ENCODE peak calls at places on chromosomes 6 and 20, in five cellular contexts. R is mesothelial cell of epicardium, P is amniotic epithelial cell, A is adipocyte, U is brain microvascular endothelial cell. F is an unnamed sample.

GRCh38 chr6:169983651-169984050 is 232.2 kb downstream of the ERMARD start:
- DNase-seq in R (no peak), P (no peak), A (no peak), U (no peak), F (no peak)

GRCh38 chr6:53894086-53894485 is 99.3 kb downstream of the LRRC1 start:
- DNase-seq in R (no peak), P (peak; percentile 76), A (peak; percentile 34), U (no peak), F (peak; percentile 33)

GRCh38 chr6:51854876-51855275 is 232.5 kb downstream of the PKHD1 start:
- DNase-seq in R (no peak), P (no peak), A (no peak), U (no peak), F (peak; percentile 42)

GRCh38 chr6:3019749-3020320 is 20.1 kb downstream of the NQO2 start:
- DNase-seq in R (no peak), P (no peak), A (no peak), U (no peak), F (no peak)

GRCh38 chr6:155201461-155202226 is 62.2 kb upstream of the CLDN20 start:
- DNase-seq in R (no peak), P (peak; percentile 86), A (peak; percentile 73), U (peak; percentile 56), F (no peak)

GRCh38 chr6:151096255-151096612 is 143.5 kb upstream of the AKAP12 start:
- DNase-seq in R (no peak), P (no peak), A (peak; percentile 60), U (no peak), F (no peak)

GRCh38 chr6:109381007-109381746 is 1.1 kb downstream of the CD164 start:
- DNase-seq in R (no peak), P (no peak), A (peak; percentile 48), U (no peak), F (no peak)

GRCh38 chr20:41176711-41177552 is 39.6 kb downstream of the PLCG1 start:
- DNase-seq in R (peak; percentile 11), P (no peak), A (no peak), U (no peak), F (peak; percentile 3)

GRCh38 chr6:147222160-147222838 is 18.1 kb downstream of the STXBP5 start:
- DNase-seq in R (no peak), P (peak; percentile 52), A (peak; percentile 45), U (peak; percentile 23), F (peak; percentile 20)

GRCh38 chr20:48725589-48725991 is 102.2 kb downstream of the PREX1 start:
- DNase-seq in R (no peak), P (peak; percentile 81), A (no peak), U (peak; percentile 45), F (no peak)

GRCh38 chr20:435558-435957 is 26.8 kb downstream of the TBC1D20 start:
- DNase-seq in R (no peak), P (no peak), A (no peak), U (no peak), F (no peak)

GRCh38 chr6:101776919-101777350 is 383.4 kb downstream of the GRIK2 start:
- DNase-seq in R (no peak), P (no peak), A (no peak), U (no peak), F (no peak)

GRCh38 chr6:26553264-26553738 is 15.1 kb downstream of the HMGN4 start:
- DNase-seq in R (peak; percentile 83), P (peak; percentile 71), A (peak; percentile 83), U (peak; percentile 61), F (peak; percentile 68)

GRCh38 chr6:37643851-37644672 is 53.6 kb downstream of the MDGA1 start:
- DNase-seq in R (no peak), P (peak; percentile 51), A (no peak), U (no peak), F (no peak)